ENCODE peak calls at places on chromosomes 2 and 18, in five cellular contexts. N is Peyer's patch, D is tibial artery, S is uterus, L is HCT116. F is an unnamed sample. For H3K9me3, the result is how much of the 10 kb centered on the place peaks cover.

GRCh38 chr2:101698419-101699190 is 1.1 kb downstream of the MAP4K4 start:
- DNase-seq in S (no peak), L (peak), N (peak), D (no peak), F (no peak)

GRCh38 chr2:82652117-82652516 is 1807.0 kb downstream of the SUCLG1 start:
- DNase-seq in D (no peak), S (no peak), N (no peak), L (no peak), F (no peak)

GRCh38 chr2:109529532-109530449 is 84.0 kb downstream of the SEPTIN10 start:
- DNase-seq in N (no peak), L (no peak), D (no peak), S (peak), F (no peak)

GRCh38 chr2:73291461-73292315 is 1.7 kb downstream of the EGR4 start:
- DNase-seq in N (no peak), S (no peak), D (no peak), L (no peak), F (no peak)

GRCh38 chr18:33560686-33561370 is 17.2 kb upstream of the ASXL3 start:
- DNase-seq in L (no peak), D (no peak), N (no peak), S (no peak), F (no peak)

GRCh38 chr2:201234167-201235139 is 25.9 kb upstream of the CASP8 start:
- DNase-seq in S (no peak), N (no peak), L (no peak), D (no peak), F (no peak)

GRCh38 chr2:117785740-117786139 is 28.8 kb upstream of the DDX18 start:
- DNase-seq in S (no peak), L (peak), N (no peak), D (no peak), F (peak)

GRCh38 chr2:2147024-2147900 is 183.8 kb downstream of the MYT1L start:
- DNase-seq in L (no peak), S (no peak), N (no peak), D (no peak), F (no peak)

GRCh38 chr18:23106575-23106974 is 28.7 kb upstream of the CABLES1 start:
- DNase-seq in N (peak), D (peak), S (no peak), L (peak), F (peak)

GRCh38 chr18:48839819-48840490 is 110.8 kb downstream of the SMAD7 start:
- DNase-seq in D (peak), L (no peak), S (no peak), N (no peak), F (no peak)

GRCh38 chr18:32372381-32373061 is 98.2 kb downstream of the GAREM1 start:
- DNase-seq in S (no peak), N (no peak), L (peak), D (no peak), F (no peak)

GRCh38 chr2:42141687-42142475 is 27.3 kb upstream of the EML4 start:
- DNase-seq in N (peak), D (peak), L (no peak), S (peak), F (peak)

GRCh38 chr2:210277133-210277532 is 37.8 kb downstream of the MYL1 start:
- DNase-seq in D (no peak), N (no peak), S (no peak), L (no peak), F (no peak)

GRCh38 chr2:96156011-96156820 is 11.0 kb upstream of the DUSP2 start:
- DNase-seq in D (no peak), N (no peak), L (no peak), S (no peak), F (no peak)

GRCh38 chr2:201978988-201979387 is 54.7 kb upstream of the FZD7 start:
- DNase-seq in S (no peak), D (no peak), L (no peak), N (no peak), F (no peak)

GRCh38 chr18:28972333-28972732 is 795.4 kb upstream of the CDH2 start:
- DNase-seq in S (no peak), N (no peak), L (no peak), D (no peak), F (no peak)
- H3K9me3 ChIP-seq in S (under half), N (under half), L (under half), D (under half), F (under half)

GRCh38 chr18:42298744-42299685 is 344.0 kb downstream of the PIK3C3 start:
- DNase-seq in N (peak), S (peak), D (peak), L (peak), F (peak)
- TF ChIP-seq CTCF in N (no peak), S (peak), D (peak), L (peak), F (peak)

GRCh38 chr2:177324797-177325196 is 60.3 kb upstream of the NFE2L2 start:
- DNase-seq in N (no peak), S (no peak), L (no peak), D (no peak), F (no peak)

GRCh38 chr2:177325554-177325953 is 61.0 kb upstream of the NFE2L2 start:
- DNase-seq in L (no peak), S (no peak), N (no peak), D (no peak), F (no peak)

GRCh38 chr2:177326591-177326990 is 62.1 kb upstream of the NFE2L2 start:
- DNase-seq in S (no peak), D (no peak), N (no peak), L (no peak), F (no peak)

GRCh38 chr2:177326005-177326404 is 61.5 kb upstream of the NFE2L2 start:
- DNase-seq in L (no peak), S (no peak), D (no peak), N (no peak), F (no peak)

DNA sequence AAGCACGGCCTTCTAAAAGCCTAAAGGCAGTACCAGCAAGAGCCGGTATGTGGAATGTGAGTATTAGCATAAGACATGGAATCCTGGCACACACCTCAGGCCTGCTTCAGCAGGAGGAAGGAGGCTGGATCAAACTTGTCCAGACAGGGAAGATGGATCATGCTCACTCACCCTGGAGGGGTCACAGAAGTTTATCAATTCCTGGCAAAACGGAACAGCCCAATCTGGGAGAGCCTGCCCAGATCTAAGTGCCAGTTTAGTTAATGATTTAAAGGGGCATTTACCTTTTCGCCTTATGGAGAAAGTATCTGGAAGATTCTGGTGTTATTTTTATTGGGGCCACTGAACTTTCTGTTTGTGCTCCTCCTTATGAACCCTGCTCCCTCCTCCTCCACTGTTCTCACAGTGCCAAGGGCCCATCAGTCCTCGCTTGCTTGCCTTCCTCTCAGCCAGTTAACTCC is 58.3 kb upstream of the NFE2L2 start:
- DNase-seq in D (no peak), S (no peak), N (peak), L (no peak), F (no peak)
- H3K4me3 ChIP-seq in D (no peak), S (no peak), N (no peak), L (no peak), F (no peak)

GRCh38 chr2:164328310-164328709 is 293.0 kb downstream of the GRB14 start:
- DNase-seq in L (no peak), D (no peak), S (no peak), N (no peak), F (no peak)

DNA sequence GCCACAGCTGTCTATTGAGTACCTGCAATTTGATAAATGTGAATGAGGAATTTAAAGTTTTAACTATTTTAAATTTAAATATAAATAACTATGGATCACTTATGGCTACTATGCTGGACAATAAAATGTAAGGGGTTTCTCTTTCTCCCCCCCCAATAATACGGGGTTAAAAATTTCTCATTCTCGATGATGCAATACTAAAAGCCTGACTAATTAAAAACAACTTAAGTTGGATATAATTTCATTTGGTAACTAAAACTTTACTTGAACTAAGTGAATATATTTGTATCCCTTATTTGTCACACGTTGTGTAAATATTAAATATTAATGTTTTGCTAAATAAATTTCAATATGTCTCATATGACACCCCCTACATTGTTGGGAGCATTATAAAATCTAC is 297.3 kb downstream of the GRB14 start:
- DNase-seq in S (no peak), D (no peak), N (no peak), L (no peak), F (no peak)
- H3K9me3 ChIP-seq in S (under half), D (under half), N (under half), L (under half), F (under half)

GRCh38 chr2:213162515-213163118 is 11.2 kb upstream of the IKZF2 start:
- DNase-seq in D (no peak), N (no peak), L (no peak), S (no peak), F (no peak)
- TF ChIP-seq CTCF in D (no peak), N (no peak), L (no peak), S (no peak), F (no peak)